ENCODE peak calls at places on chromosomes 6 and 20, in eight cellular contexts. E is lung, P is tibial artery, F is breast epithelium, U is GM23338, L is Panc1, G is K562, Z is adrenal gland. C is an unnamed sample.

GRCh38 chr20:19497064-19497463 is 261.0 kb upstream of the RIN2 start:
- DNase-seq in Z (no peak), L (no peak), P (no peak), U (no peak), E (no peak), G (no peak), F (no peak), C (no peak)

GRCh38 chr6:121093928-121094327 is 240.4 kb downstream of the TBC1D32 start:
- DNase-seq in G (no peak), F (no peak), L (no peak), P (no peak), E (no peak), Z (no peak), U (no peak), C (no peak)

GRCh38 chr20:46027245-46027853 is 1.7 kb upstream of the SLC12A5 start:
- DNase-seq in P (no peak), F (no peak), Z (no peak), E (no peak), L (no peak), U (peak; percentile 87), G (peak; percentile 75), C (peak; percentile 42)

GRCh38 chr6:443621-444175 is 52.1 kb downstream of the IRF4 start:
- DNase-seq in L (no peak), F (no peak), P (peak; percentile 43), U (no peak), E (no peak), Z (no peak), G (no peak), C (no peak)

GRCh38 chr6:79438015-79438414 is 99.2 kb downstream of the LCA5 start:
- DNase-seq in E (no peak), U (no peak), L (no peak), Z (no peak), P (no peak), F (no peak), G (no peak), C (peak; percentile 10)

GRCh38 chr6:152117156-152118129 is 310.0 kb downstream of the ESR1 start:
- DNase-seq in L (no peak), G (no peak), Z (peak; percentile 29), U (no peak), E (no peak), P (no peak), F (no peak), C (no peak)

GRCh38 chr20:3744806-3745685 is 12.6 kb downstream of the HSPA12B start:
- DNase-seq in U (peak; percentile 99), F (no peak), E (peak; percentile 88), P (no peak), L (peak; percentile 78), G (peak; percentile 95), Z (peak; percentile 73), C (peak; percentile 67)

GRCh38 chr6:16543491-16543890 is 217.8 kb downstream of the ATXN1 start:
- DNase-seq in F (no peak), U (no peak), L (no peak), P (no peak), E (no peak), G (no peak), Z (no peak), C (no peak)

GRCh38 chr6:7721654-7722053 is 4.2 kb upstream of the BMP6 start:
- DNase-seq in Z (no peak), E (no peak), L (no peak), P (no peak), F (no peak), G (peak; percentile 33), U (no peak), C (no peak)

GRCh38 chr6:162576009-162576408 is 151.6 kb downstream of the PRKN start:
- DNase-seq in F (no peak), G (no peak), L (no peak), Z (no peak), U (no peak), E (no peak), P (no peak), C (no peak)

GRCh38 chr6:38476141-38476540 is 163.6 kb downstream of the BTBD9 start:
- DNase-seq in E (no peak), Z (no peak), F (no peak), L (no peak), U (no peak), G (no peak), P (no peak), C (no peak)

GRCh38 chr6:44084231-44085014 is 42.8 kb downstream of the MRPL14 start:
- DNase-seq in F (no peak), E (no peak), G (peak; percentile 61), U (no peak), L (no peak), Z (peak; percentile 64), P (no peak), C (no peak)

GRCh38 chr6:15331143-15331542 is 85.3 kb downstream of the JARID2 start:
- DNase-seq in Z (no peak), U (no peak), G (no peak), F (no peak), P (no peak), L (no peak), E (no peak), C (peak; percentile 21)
- H3K4me3 ChIP-seq in Z (no peak overlapping the region), U (no peak overlapping the region), G (no peak overlapping the region), F (no peak overlapping the region), P (no peak overlapping the region), L (no peak overlapping the region), E (no peak overlapping the region), C (no peak overlapping the region)

GRCh38 chr20:43586641-43587040 is 4.1 kb upstream of the IFT52 start:
- DNase-seq in Z (no peak), E (no peak), G (no peak), L (no peak), U (no peak), P (peak; percentile 39), F (no peak), C (peak; percentile 40)

GRCh38 chr20:43579861-43580793 is 10.6 kb upstream of the IFT52 start:
- DNase-seq in P (peak; percentile 9), F (no peak), Z (no peak), L (no peak), E (no peak), G (peak; percentile 86), U (no peak), C (no peak)

GRCh38 chr20:43584448-43585138 is 6.1 kb upstream of the IFT52 start:
- DNase-seq in P (peak; percentile 67), E (peak; percentile 56), G (no peak), Z (no peak), U (peak; percentile 22), L (no peak), F (no peak), C (peak; percentile 29)

GRCh38 chr20:43583982-43584432 is 6.7 kb upstream of the IFT52 start:
- DNase-seq in U (no peak), Z (peak; percentile 89), E (peak; percentile 70), F (no peak), P (peak; percentile 95), L (no peak), G (peak; percentile 91), C (peak; percentile 48)

GRCh38 chr20:43583133-43583864 is 7.4 kb upstream of the IFT52 start:
- DNase-seq in U (no peak), L (no peak), F (no peak), Z (no peak), E (no peak), G (no peak), P (peak; percentile 3), C (no peak)
- H3K4me3 ChIP-seq in U (no peak overlapping the region), L (no peak overlapping the region), F (no peak overlapping the region), Z (no peak overlapping the region), E (no peak overlapping the region), G (no peak overlapping the region), P (no peak overlapping the region), C (no peak overlapping the region)

GRCh38 chr6:3355358-3356055 is 96.8 kb downstream of the PSMG4 start:
- DNase-seq in E (no peak), L (no peak), P (peak; percentile 78), G (peak; percentile 72), F (no peak), Z (peak; percentile 75), U (peak; percentile 38), C (peak; percentile 47)

GRCh38 chr6:3356056-3356823 is 97.5 kb downstream of the PSMG4 start:
- DNase-seq in L (peak; percentile 17), F (peak; percentile 64), G (peak; percentile 78), Z (peak; percentile 79), U (peak; percentile 91), E (peak; percentile 50), P (peak; percentile 86), C (peak; percentile 88)

GRCh38 chr6:3358413-3359090 is 98.3 kb downstream of the SLC22A23 start:
- DNase-seq in G (no peak), F (no peak), Z (no peak), P (no peak), E (no peak), L (no peak), U (no peak), C (no peak)

GRCh38 chr6:3357669-3358068 is 98.9 kb downstream of the PSMG4 start:
- DNase-seq in P (no peak), U (no peak), Z (no peak), E (no peak), L (no peak), F (no peak), G (no peak), C (no peak)

GRCh38 chr6:3356824-3357420 is 98.2 kb downstream of the PSMG4 start:
- DNase-seq in L (no peak), Z (no peak), P (no peak), U (no peak), G (no peak), F (no peak), E (no peak), C (no peak)
- H3K4me3 ChIP-seq in L (peak overlapping the region; percentile 69), Z (no peak overlapping the region), P (peak overlapping the region; percentile 52), U (peak overlapping the region; percentile 18), G (no peak overlapping the region), F (no peak overlapping the region), E (no peak overlapping the region), C (no peak overlapping the region)

GRCh38 chr6:41193884-41194283 is 7.1 kb downstream of the TREML2 start:
- DNase-seq in Z (no peak), F (no peak), L (no peak), P (no peak), E (no peak), U (no peak), G (no peak), C (no peak)
- H3K4me3 ChIP-seq in Z (no peak overlapping the region), F (no peak overlapping the region), L (no peak overlapping the region), P (no peak overlapping the region), E (no peak overlapping the region), U (no peak overlapping the region), G (no peak overlapping the region), C (no peak overlapping the region)

GRCh38 chr6:56246941-56247653 is at the start of gene COL21A1:
- DNase-seq in Z (peak; percentile 20), E (peak; percentile 36), U (peak; percentile 94), F (no peak), P (peak; percentile 82), L (no peak), G (no peak), C (peak; percentile 58)
- H3K4me3 ChIP-seq in Z (no peak within 1 kb of the TSS), E (peak within 1 kb of the TSS; percentile 33), U (peak within 1 kb of the TSS; percentile 60), F (peak within 1 kb of the TSS; percentile 40), P (peak within 1 kb of the TSS; percentile 54), L (peak within 1 kb of the TSS; percentile 65), G (no peak within 1 kb of the TSS), C (peak within 1 kb of the TSS; percentile 34)

C was measured in thyroid gland.